ENCODE peak calls at places on chromosome X, in nine cellular contexts. P, X, W, U, M, G, Z, E and T are unnamed samples.

GRCh38 chrX:124747295-124747694 is 400.9 kb downstream of the SH2D1A start:
- DNase-seq in P (no peak), X (no peak), W (no peak), U (no peak), M (no peak), G (no peak), Z (no peak), E (no peak), T (no peak)

GRCh38 chrX:149494844-149495565 is 10.1 kb downstream of the IDS start:
- DNase-seq in P (no peak), X (no peak), W (no peak), U (no peak), M (no peak), G (no peak), Z (no peak), E (no peak), T (no peak)

GRCh38 chrX:83997781-83998180 is 136.8 kb downstream of the CYLC1 start:
- DNase-seq in P (no peak), X (no peak), W (no peak), U (no peak), M (no peak), G (no peak), Z (no peak), E (no peak), T (no peak)

GRCh38 chrX:119488749-119489148 is 20.5 kb downstream of the SLC25A5 start:
- DNase-seq in P (no peak), X (peak), W (peak), U (peak), M (peak), G (peak), Z (peak), E (peak), T (peak)

GRCh38 chrX:153456161-153456560 is 10.3 kb upstream of the TREX2 start:
- DNase-seq in P (no peak), X (no peak), W (no peak), U (no peak), M (no peak), G (no peak), Z (no peak), E (no peak), T (no peak)

GRCh38 chrX:119041175-119041574 is 31.6 kb upstream of the CT47C1 start:
- DNase-seq in P (no peak), X (no peak), W (peak), U (no peak), M (no peak), G (peak), Z (peak), E (no peak), T (peak)

GRCh38 chrX:104972737-104973136 is 247.8 kb downstream of the TEX13A start:
- DNase-seq in P (no peak), X (no peak), W (no peak), U (no peak), M (no peak), G (peak), Z (no peak), E (no peak), T (peak)

GRCh38 chrX:31658360-31658759 is 586.5 kb upstream of the FTHL17 start:
- DNase-seq in P (no peak), X (peak), W (no peak), U (no peak), M (no peak), G (peak), Z (peak), E (peak), T (no peak)

GRCh38 chrX:29858714-29859113 is 356.6 kb upstream of the MAGEB2 start:
- DNase-seq in P (no peak), X (no peak), W (no peak), U (no peak), M (no peak), G (peak), Z (peak), E (no peak), T (peak)

GRCh38 chrX:133497356-133497755 is 82.1 kb upstream of the GPC4 start:
- DNase-seq in P (no peak), X (no peak), W (no peak), U (no peak), M (no peak), G (no peak), Z (no peak), E (no peak), T (no peak)

GRCh38 chrX:107826286-107827136 is 845 bp downstream of the MID2 start:
- DNase-seq in P (no peak), X (peak), W (no peak), U (peak), M (peak), G (peak), Z (peak), E (peak), T (peak)

GRCh38 chrX:13471269-13471668 is 98.1 kb upstream of the EGFL6 start:
- DNase-seq in P (no peak), X (no peak), W (no peak), U (no peak), M (no peak), G (no peak), Z (no peak), E (no peak), T (no peak)

GRCh38 chrX:107684956-107685385 is 56.7 kb downstream of the PRPS1 start:
- DNase-seq in P (peak), X (no peak), W (no peak), U (no peak), M (no peak), G (peak), Z (peak), E (peak), T (peak)

GRCh38 chrX:20680998-20681397 is 414.3 kb upstream of the RPS6KA3 start:
- DNase-seq in P (no peak), X (no peak), W (no peak), U (no peak), M (no peak), G (no peak), Z (no peak), E (no peak), T (no peak)

GRCh38 chrX:10393899-10394298 is 226.5 kb downstream of the MID1 start:
- DNase-seq in P (no peak), X (no peak), W (no peak), U (no peak), M (no peak), G (no peak), Z (no peak), E (no peak), T (peak)

GRCh38 chrX:53421772-53422090 is 723 bp downstream of the SMC1A start:
- DNase-seq in P (no peak), X (peak), W (no peak), U (no peak), M (no peak), G (no peak), Z (no peak), E (no peak), T (no peak)

GRCh38 chrX:36867143-36867542 is 141.0 kb upstream of the FAM47C start:
- DNase-seq in P (no peak), X (peak), W (no peak), U (no peak), M (no peak), G (peak), Z (peak), E (peak), T (peak)

GRCh38 chrX:48520976-48521352 is 644 bp upstream of the EBP start:
- DNase-seq in P (no peak), X (no peak), W (no peak), U (no peak), M (no peak), G (no peak), Z (peak), E (no peak), T (peak)

GRCh38 chrX:100048156-100048555 is 361.9 kb downstream of the PCDH19 start:
- DNase-seq in P (no peak), X (no peak), W (no peak), U (no peak), M (no peak), G (no peak), Z (no peak), E (no peak), T (no peak)

GRCh38 chrX:118025193-118025592 is 91.4 kb downstream of the KLHL13 start:
- DNase-seq in P (no peak), X (no peak), W (no peak), U (no peak), M (no peak), G (peak), Z (no peak), E (no peak), T (peak)

GRCh38 chrX:54238588-54238987 is 55.5 kb upstream of the FAM120C start:
- DNase-seq in P (no peak), X (no peak), W (no peak), U (no peak), M (no peak), G (peak), Z (no peak), E (no peak), T (no peak)

GRCh38 chrX:24720036-24720435 is 26.3 kb downstream of the POLA1 start:
- DNase-seq in P (no peak), X (no peak), W (no peak), U (no peak), M (no peak), G (no peak), Z (no peak), E (no peak), T (no peak)

GRCh38 chrX:9844936-9845573 is 58.8 kb downstream of the SHROOM2 start:
- DNase-seq in P (no peak), X (no peak), W (no peak), U (no peak), M (no peak), G (no peak), Z (no peak), E (no peak), T (no peak)

GRCh38 chrX:118761950-118762725 is 34.7 kb downstream of the IL13RA1 start:
- DNase-seq in P (no peak), X (peak), W (no peak), U (no peak), M (no peak), G (no peak), Z (no peak), E (peak), T (no peak)

GRCh38 chrX:40065291-40066046 is 32.3 kb downstream of the BCOR start:
- DNase-seq in P (no peak), X (no peak), W (no peak), U (no peak), M (no peak), G (no peak), Z (no peak), E (no peak), T (no peak)

GRCh38 chrX:22122510-22122909 is 90.4 kb downstream of the PHEX start:
- DNase-seq in P (no peak), X (no peak), W (no peak), U (no peak), M (no peak), G (peak), Z (peak), E (no peak), T (peak)

GRCh38 chrX:9992724-9993123 is 25.6 kb downstream of the CLDN34 start:
- DNase-seq in P (no peak), X (no peak), W (no peak), U (no peak), M (no peak), G (no peak), Z (no peak), E (no peak), T (no peak)

GRCh38 chrX:122184791-122185190 is 999.3 kb upstream of the GRIA3 start:
- DNase-seq in P (no peak), X (no peak), W (no peak), U (no peak), M (no peak), G (no peak), Z (no peak), E (no peak), T (no peak)

GRCh38 chrX:369563-370101 is 17.1 kb downstream of the PPP2R3B start:
- DNase-seq in P (no peak), X (no peak), W (no peak), U (no peak), M (no peak), G (no peak), Z (no peak), E (no peak), T (no peak)

GRCh38 chrX:69556094-69557011 is 52.2 kb downstream of the NALF2 start:
- DNase-seq in P (no peak), X (no peak), W (no peak), U (no peak), M (no peak), G (peak), Z (peak), E (no peak), T (peak)

GRCh38 chrX:75155454-75155829 is 641 bp downstream of the ABCB7 start:
- DNase-seq in P (no peak), X (no peak), W (no peak), U (no peak), M (no peak), G (peak), Z (peak), E (peak), T (peak)

GRCh38 chrX:119784747-119785446 is 6.5 kb downstream of the RPL39 start:
- DNase-seq in P (no peak), X (no peak), W (no peak), U (peak), M (peak), G (no peak), Z (peak), E (no peak), T (peak)

GRCh38 chrX:105698386-105698785 is 124.0 kb upstream of the NRK start:
- DNase-seq in P (no peak), X (no peak), W (peak), U (no peak), M (no peak), G (peak), Z (no peak), E (no peak), T (peak)

GRCh38 chrX:43909159-43909558 is 26.9 kb upstream of the MAOB start:
- DNase-seq in P (no peak), X (no peak), W (no peak), U (no peak), M (no peak), G (no peak), Z (no peak), E (no peak), T (no peak)

GRCh38 chrX:150035531-150035930 is 97.2 kb upstream of the EOLA2 start:
- DNase-seq in P (no peak), X (no peak), W (no peak), U (no peak), M (no peak), G (no peak), Z (peak), E (no peak), T (peak)

GRCh38 chrX:43716696-43717095 is 60.6 kb downstream of the MAOA start:
- DNase-seq in P (no peak), X (no peak), W (no peak), U (no peak), M (no peak), G (no peak), Z (no peak), E (no peak), T (peak)

GRCh38 chrX:24357101-24357500 is 3.3 kb upstream of the SUPT20HL1 start:
- DNase-seq in P (no peak), X (no peak), W (no peak), U (no peak), M (no peak), G (no peak), Z (peak), E (no peak), T (peak)

GRCh38 chrX:14779589-14779988 is 93.3 kb downstream of the FANCB start:
- DNase-seq in P (no peak), X (no peak), W (no peak), U (no peak), M (no peak), G (no peak), Z (peak), E (no peak), T (no peak)

GRCh38 chrX:40922307-40922706 is 162.9 kb upstream of the USP9X start:
- DNase-seq in P (no peak), X (no peak), W (no peak), U (no peak), M (no peak), G (peak), Z (peak), E (no peak), T (peak)